ENCODE peak calls at places on chromosomes 16 and 17, in nine cellular contexts. One of them, this sample, is unnamed.
A peak's percentile ranks its signal among the peaks of the same experiment; 100 is the strongest.

GRCh38 chr17:41777579-41778188 is 8.8 kb downstream of the JUP start:
- DNase-seq in amniotic epithelial cell: peak; percentile 89
- DNase-seq in natural killer cell treated with Interleukin-12 subunit alpha and Interleukin-12 subunit beta and Interleukin-15 and Interleukin-18, amount 100 ng/mL, for 72 hours: no peak
- DNase-seq in NCI-H510A: peak; percentile 87
- DNase-seq in stimulated activated CD8-positive, alpha-beta memory T cell treated with anti-CD3 and anti-CD28 coated beads, Interleukin-4, amount 100 ng/mL, for 24 hours: no peak
- DNase-seq in T-helper 1 cell: no peak
- DNase-seq in Caki2: peak; percentile 95
- DNase-seq in astrocyte of the hippocampus: peak; percentile 95
- DNase-seq in T-cell: no peak
- DNase-seq in this sample: no peak

GRCh38 chr17:40562841-40563370 is 2.4 kb downstream of the CCR7 start:
- DNase-seq in amniotic epithelial cell: no peak
- DNase-seq in natural killer cell treated with Interleukin-12 subunit alpha and Interleukin-12 subunit beta and Interleukin-15 and Interleukin-18, amount 100 ng/mL, for 72 hours: no peak
- DNase-seq in NCI-H510A: no peak
- DNase-seq in stimulated activated CD8-positive, alpha-beta memory T cell treated with anti-CD3 and anti-CD28 coated beads, Interleukin-4, amount 100 ng/mL, for 24 hours: no peak
- DNase-seq in T-helper 1 cell: no peak
- DNase-seq in Caki2: no peak
- DNase-seq in astrocyte of the hippocampus: no peak
- DNase-seq in T-cell: no peak
- DNase-seq in this sample: no peak

GRCh38 chr16:16014329-16015224 is 65.2 kb downstream of the ABCC1 start:
- DNase-seq in amniotic epithelial cell: no peak
- DNase-seq in natural killer cell treated with Interleukin-12 subunit alpha and Interleukin-12 subunit beta and Interleukin-15 and Interleukin-18, amount 100 ng/mL, for 72 hours: no peak
- DNase-seq in NCI-H510A: no peak
- DNase-seq in stimulated activated CD8-positive, alpha-beta memory T cell treated with anti-CD3 and anti-CD28 coated beads, Interleukin-4, amount 100 ng/mL, for 24 hours: no peak
- DNase-seq in T-helper 1 cell: no peak
- DNase-seq in Caki2: peak; percentile 74
- DNase-seq in astrocyte of the hippocampus: peak; percentile 69
- DNase-seq in T-cell: no peak
- DNase-seq in this sample: no peak

GRCh38 chr17:54900457-54901229 is at the start of gene TOM1L1:
- DNase-seq in amniotic epithelial cell: peak; percentile 63
- DNase-seq in natural killer cell treated with Interleukin-12 subunit alpha and Interleukin-12 subunit beta and Interleukin-15 and Interleukin-18, amount 100 ng/mL, for 72 hours: no peak
- DNase-seq in NCI-H510A: peak; percentile 94
- DNase-seq in stimulated activated CD8-positive, alpha-beta memory T cell treated with anti-CD3 and anti-CD28 coated beads, Interleukin-4, amount 100 ng/mL, for 24 hours: no peak
- DNase-seq in T-helper 1 cell: peak; percentile 6
- DNase-seq in Caki2: peak; percentile 88
- DNase-seq in astrocyte of the hippocampus: peak; percentile 84
- DNase-seq in T-cell: no peak
- DNase-seq in this sample: no peak

GRCh38 chr16:2029350-2029749 is 2.6 kb downstream of the NHERF2 start:
- DNase-seq in amniotic epithelial cell: no peak
- DNase-seq in natural killer cell treated with Interleukin-12 subunit alpha and Interleukin-12 subunit beta and Interleukin-15 and Interleukin-18, amount 100 ng/mL, for 72 hours: no peak
- DNase-seq in NCI-H510A: no peak
- DNase-seq in stimulated activated CD8-positive, alpha-beta memory T cell treated with anti-CD3 and anti-CD28 coated beads, Interleukin-4, amount 100 ng/mL, for 24 hours: no peak
- DNase-seq in T-helper 1 cell: no peak
- DNase-seq in Caki2: no peak
- DNase-seq in astrocyte of the hippocampus: no peak
- DNase-seq in T-cell: no peak
- DNase-seq in this sample: no peak

GRCh38 chr17:35028531-35029262 is 34.8 kb downstream of the RFFL start:
- DNase-seq in amniotic epithelial cell: peak; percentile 18
- DNase-seq in natural killer cell treated with Interleukin-12 subunit alpha and Interleukin-12 subunit beta and Interleukin-15 and Interleukin-18, amount 100 ng/mL, for 72 hours: no peak
- DNase-seq in NCI-H510A: no peak
- DNase-seq in stimulated activated CD8-positive, alpha-beta memory T cell treated with anti-CD3 and anti-CD28 coated beads, Interleukin-4, amount 100 ng/mL, for 24 hours: no peak
- DNase-seq in T-helper 1 cell: no peak
- DNase-seq in Caki2: peak; percentile 57
- DNase-seq in astrocyte of the hippocampus: no peak
- DNase-seq in T-cell: no peak
- DNase-seq in this sample: no peak

GRCh38 chr16:88064011-88064888 is 113.0 kb downstream of the BANP start:
- DNase-seq in amniotic epithelial cell: no peak
- DNase-seq in natural killer cell treated with Interleukin-12 subunit alpha and Interleukin-12 subunit beta and Interleukin-15 and Interleukin-18, amount 100 ng/mL, for 72 hours: no peak
- DNase-seq in NCI-H510A: no peak
- DNase-seq in stimulated activated CD8-positive, alpha-beta memory T cell treated with anti-CD3 and anti-CD28 coated beads, Interleukin-4, amount 100 ng/mL, for 24 hours: no peak
- DNase-seq in T-helper 1 cell: no peak
- DNase-seq in Caki2: no peak
- DNase-seq in astrocyte of the hippocampus: no peak
- DNase-seq in T-cell: no peak
- DNase-seq in this sample: no peak

GRCh38 chr17:43125967-43126910 is 1.1 kb upstream of the BRCA1 start:
- DNase-seq in amniotic epithelial cell: no peak
- DNase-seq in natural killer cell treated with Interleukin-12 subunit alpha and Interleukin-12 subunit beta and Interleukin-15 and Interleukin-18, amount 100 ng/mL, for 72 hours: no peak
- DNase-seq in NCI-H510A: no peak
- DNase-seq in stimulated activated CD8-positive, alpha-beta memory T cell treated with anti-CD3 and anti-CD28 coated beads, Interleukin-4, amount 100 ng/mL, for 24 hours: no peak
- DNase-seq in T-helper 1 cell: no peak
- DNase-seq in Caki2: no peak
- DNase-seq in astrocyte of the hippocampus: peak; percentile 3
- DNase-seq in T-cell: no peak
- DNase-seq in this sample: no peak

GRCh38 chr16:68335175-68335574 is 24.4 kb downstream of the PRMT7 start:
- DNase-seq in amniotic epithelial cell: peak; percentile 45
- DNase-seq in natural killer cell treated with Interleukin-12 subunit alpha and Interleukin-12 subunit beta and Interleukin-15 and Interleukin-18, amount 100 ng/mL, for 72 hours: no peak
- DNase-seq in NCI-H510A: no peak
- DNase-seq in stimulated activated CD8-positive, alpha-beta memory T cell treated with anti-CD3 and anti-CD28 coated beads, Interleukin-4, amount 100 ng/mL, for 24 hours: no peak
- DNase-seq in T-helper 1 cell: no peak
- DNase-seq in Caki2: no peak
- DNase-seq in astrocyte of the hippocampus: peak; percentile 42
- DNase-seq in T-cell: no peak
- DNase-seq in this sample: no peak

GRCh38 chr17:66214893-66215528 is 14.2 kb downstream of the APOH start:
- DNase-seq in amniotic epithelial cell: no peak
- DNase-seq in natural killer cell treated with Interleukin-12 subunit alpha and Interleukin-12 subunit beta and Interleukin-15 and Interleukin-18, amount 100 ng/mL, for 72 hours: no peak
- DNase-seq in NCI-H510A: no peak
- DNase-seq in stimulated activated CD8-positive, alpha-beta memory T cell treated with anti-CD3 and anti-CD28 coated beads, Interleukin-4, amount 100 ng/mL, for 24 hours: no peak
- DNase-seq in T-helper 1 cell: no peak
- DNase-seq in Caki2: no peak
- DNase-seq in astrocyte of the hippocampus: no peak
- DNase-seq in T-cell: no peak
- DNase-seq in this sample: no peak

GRCh38 chr16:49619811-49620157 is 236.1 kb downstream of the ZNF423 start:
- DNase-seq in amniotic epithelial cell: no peak
- DNase-seq in natural killer cell treated with Interleukin-12 subunit alpha and Interleukin-12 subunit beta and Interleukin-15 and Interleukin-18, amount 100 ng/mL, for 72 hours: no peak
- DNase-seq in NCI-H510A: no peak
- DNase-seq in stimulated activated CD8-positive, alpha-beta memory T cell treated with anti-CD3 and anti-CD28 coated beads, Interleukin-4, amount 100 ng/mL, for 24 hours: no peak
- DNase-seq in T-helper 1 cell: no peak
- DNase-seq in Caki2: no peak
- DNase-seq in astrocyte of the hippocampus: no peak
- DNase-seq in T-cell: no peak
- DNase-seq in this sample: no peak

GRCh38 chr17:4249452-4250029 is 14.2 kb downstream of the ANKFY1 start:
- DNase-seq in amniotic epithelial cell: peak; percentile 52
- DNase-seq in natural killer cell treated with Interleukin-12 subunit alpha and Interleukin-12 subunit beta and Interleukin-15 and Interleukin-18, amount 100 ng/mL, for 72 hours: no peak
- DNase-seq in NCI-H510A: peak; percentile 4
- DNase-seq in stimulated activated CD8-positive, alpha-beta memory T cell treated with anti-CD3 and anti-CD28 coated beads, Interleukin-4, amount 100 ng/mL, for 24 hours: no peak
- DNase-seq in T-helper 1 cell: no peak
- DNase-seq in Caki2: no peak
- DNase-seq in astrocyte of the hippocampus: peak; percentile 46
- DNase-seq in T-cell: no peak
- DNase-seq in this sample: no peak

GRCh38 chr16:67805718-67806427 is 487 bp downstream of the RANBP10 start:
- DNase-seq in amniotic epithelial cell: no peak
- DNase-seq in natural killer cell treated with Interleukin-12 subunit alpha and Interleukin-12 subunit beta and Interleukin-15 and Interleukin-18, amount 100 ng/mL, for 72 hours: peak; percentile 55
- DNase-seq in NCI-H510A: no peak
- DNase-seq in stimulated activated CD8-positive, alpha-beta memory T cell treated with anti-CD3 and anti-CD28 coated beads, Interleukin-4, amount 100 ng/mL, for 24 hours: no peak
- DNase-seq in T-helper 1 cell: no peak
- DNase-seq in Caki2: no peak
- DNase-seq in astrocyte of the hippocampus: no peak
- DNase-seq in T-cell: no peak
- DNase-seq in this sample: no peak

GRCh38 chr16:57091990-57092785 is at the start of gene CPNE2:
- DNase-seq in amniotic epithelial cell: peak; percentile 53
- DNase-seq in natural killer cell treated with Interleukin-12 subunit alpha and Interleukin-12 subunit beta and Interleukin-15 and Interleukin-18, amount 100 ng/mL, for 72 hours: no peak
- DNase-seq in NCI-H510A: no peak
- DNase-seq in stimulated activated CD8-positive, alpha-beta memory T cell treated with anti-CD3 and anti-CD28 coated beads, Interleukin-4, amount 100 ng/mL, for 24 hours: no peak
- DNase-seq in T-helper 1 cell: peak; percentile 22
- DNase-seq in Caki2: peak; percentile 65
- DNase-seq in astrocyte of the hippocampus: peak; percentile 87
- DNase-seq in T-cell: no peak
- DNase-seq in this sample: no peak

GRCh38 chr17:82828875-82829487 is 10.8 kb downstream of the ZNF750 start:
- DNase-seq in amniotic epithelial cell: no peak
- DNase-seq in natural killer cell treated with Interleukin-12 subunit alpha and Interleukin-12 subunit beta and Interleukin-15 and Interleukin-18, amount 100 ng/mL, for 72 hours: peak; percentile 1
- DNase-seq in NCI-H510A: no peak
- DNase-seq in stimulated activated CD8-positive, alpha-beta memory T cell treated with anti-CD3 and anti-CD28 coated beads, Interleukin-4, amount 100 ng/mL, for 24 hours: no peak
- DNase-seq in T-helper 1 cell: no peak
- DNase-seq in Caki2: no peak
- DNase-seq in astrocyte of the hippocampus: no peak
- DNase-seq in T-cell: no peak
- DNase-seq in this sample: no peak

GRCh38 chr16:31157136-31157535 is 7.3 kb upstream of the PRSS36 start:
- DNase-seq in amniotic epithelial cell: no peak
- DNase-seq in natural killer cell treated with Interleukin-12 subunit alpha and Interleukin-12 subunit beta and Interleukin-15 and Interleukin-18, amount 100 ng/mL, for 72 hours: no peak
- DNase-seq in NCI-H510A: no peak
- DNase-seq in stimulated activated CD8-positive, alpha-beta memory T cell treated with anti-CD3 and anti-CD28 coated beads, Interleukin-4, amount 100 ng/mL, for 24 hours: no peak
- DNase-seq in T-helper 1 cell: no peak
- DNase-seq in Caki2: no peak
- DNase-seq in astrocyte of the hippocampus: no peak
- DNase-seq in T-cell: no peak
- DNase-seq in this sample: no peak

GRCh38 chr17:30389755-30390300 is 11.1 kb downstream of the CPD start:
- DNase-seq in amniotic epithelial cell: peak; percentile 33
- DNase-seq in natural killer cell treated with Interleukin-12 subunit alpha and Interleukin-12 subunit beta and Interleukin-15 and Interleukin-18, amount 100 ng/mL, for 72 hours: no peak
- DNase-seq in NCI-H510A: no peak
- DNase-seq in stimulated activated CD8-positive, alpha-beta memory T cell treated with anti-CD3 and anti-CD28 coated beads, Interleukin-4, amount 100 ng/mL, for 24 hours: no peak
- DNase-seq in T-helper 1 cell: no peak
- DNase-seq in Caki2: no peak
- DNase-seq in astrocyte of the hippocampus: no peak
- DNase-seq in T-cell: no peak
- DNase-seq in this sample: no peak

GRCh38 chr17:75542184-75542583 is 16.7 kb downstream of the LLGL2 start:
- DNase-seq in amniotic epithelial cell: no peak
- DNase-seq in natural killer cell treated with Interleukin-12 subunit alpha and Interleukin-12 subunit beta and Interleukin-15 and Interleukin-18, amount 100 ng/mL, for 72 hours: no peak
- DNase-seq in NCI-H510A: no peak
- DNase-seq in stimulated activated CD8-positive, alpha-beta memory T cell treated with anti-CD3 and anti-CD28 coated beads, Interleukin-4, amount 100 ng/mL, for 24 hours: no peak
- DNase-seq in T-helper 1 cell: no peak
- DNase-seq in Caki2: no peak
- DNase-seq in astrocyte of the hippocampus: no peak
- DNase-seq in T-cell: no peak
- DNase-seq in this sample: no peak

GRCh38 chr17:46756861-46757260 is 61.6 kb downstream of the WNT3 start:
- DNase-seq in amniotic epithelial cell: no peak
- DNase-seq in natural killer cell treated with Interleukin-12 subunit alpha and Interleukin-12 subunit beta and Interleukin-15 and Interleukin-18, amount 100 ng/mL, for 72 hours: no peak
- DNase-seq in NCI-H510A: no peak
- DNase-seq in stimulated activated CD8-positive, alpha-beta memory T cell treated with anti-CD3 and anti-CD28 coated beads, Interleukin-4, amount 100 ng/mL, for 24 hours: no peak
- DNase-seq in T-helper 1 cell: no peak
- DNase-seq in Caki2: no peak
- DNase-seq in astrocyte of the hippocampus: no peak
- DNase-seq in T-cell: no peak
- DNase-seq in this sample: no peak

GRCh38 chr17:73943416-73943770 is 260.1 kb upstream of the RPL38 start:
- DNase-seq in amniotic epithelial cell: no peak
- DNase-seq in natural killer cell treated with Interleukin-12 subunit alpha and Interleukin-12 subunit beta and Interleukin-15 and Interleukin-18, amount 100 ng/mL, for 72 hours: no peak
- DNase-seq in NCI-H510A: no peak
- DNase-seq in stimulated activated CD8-positive, alpha-beta memory T cell treated with anti-CD3 and anti-CD28 coated beads, Interleukin-4, amount 100 ng/mL, for 24 hours: no peak
- DNase-seq in T-helper 1 cell: no peak
- DNase-seq in Caki2: no peak
- DNase-seq in astrocyte of the hippocampus: no peak
- DNase-seq in T-cell: no peak
- DNase-seq in this sample: no peak

GRCh38 chr16:57282510-57283213 is 1.8 kb downstream of the PLLP start:
- DNase-seq in amniotic epithelial cell: no peak
- DNase-seq in natural killer cell treated with Interleukin-12 subunit alpha and Interleukin-12 subunit beta and Interleukin-15 and Interleukin-18, amount 100 ng/mL, for 72 hours: no peak
- DNase-seq in NCI-H510A: no peak
- DNase-seq in stimulated activated CD8-positive, alpha-beta memory T cell treated with anti-CD3 and anti-CD28 coated beads, Interleukin-4, amount 100 ng/mL, for 24 hours: no peak
- DNase-seq in T-helper 1 cell: no peak
- DNase-seq in Caki2: no peak
- DNase-seq in astrocyte of the hippocampus: no peak
- DNase-seq in T-cell: no peak
- DNase-seq in this sample: no peak

This sample was measured in stimulated activated naive CD4-positive, alpha-beta T cell.